ENCODE peak calls at places on chromosomes 2 and 18, in eight cellular contexts. One of them, this sample, is unnamed.

GRCh38 chr2:235000426-235001236 is 48.8 kb downstream of the SH3BP4 start:
- DNase-seq in foreskin fibroblast: no peak
- DNase-seq in left ventricle myocardium inferior: no peak
- DNase-seq in psoas muscle: no peak
- DNase-seq in AG10803: no peak
- DNase-seq in cardiac fibroblast: peak
- DNase-seq in OCI-LY7: no peak
- DNase-seq in tibial artery: no peak
- DNase-seq in this sample: no peak

GRCh38 chr18:9838144-9838877 is 47.5 kb upstream of the TXNDC2 start:
- DNase-seq in foreskin fibroblast: no peak
- DNase-seq in left ventricle myocardium inferior: no peak
- DNase-seq in psoas muscle: no peak
- DNase-seq in AG10803: peak
- DNase-seq in cardiac fibroblast: peak
- DNase-seq in OCI-LY7: no peak
- DNase-seq in tibial artery: no peak
- DNase-seq in this sample: peak

GRCh38 chr2:121740973-121741372 is 4.3 kb upstream of the NIFK start:
- DNase-seq in foreskin fibroblast: no peak
- DNase-seq in left ventricle myocardium inferior: no peak
- DNase-seq in psoas muscle: no peak
- DNase-seq in AG10803: no peak
- DNase-seq in cardiac fibroblast: no peak
- DNase-seq in OCI-LY7: no peak
- DNase-seq in tibial artery: no peak
- DNase-seq in this sample: no peak

GRCh38 chr2:42961385-42961800 is 169.0 kb upstream of the HAAO start:
- DNase-seq in foreskin fibroblast: no peak
- DNase-seq in left ventricle myocardium inferior: peak
- DNase-seq in psoas muscle: peak
- DNase-seq in AG10803: peak
- DNase-seq in cardiac fibroblast: peak
- DNase-seq in OCI-LY7: peak
- DNase-seq in tibial artery: peak
- DNase-seq in this sample: no peak

GRCh38 chr2:33730801-33731200 is 131.7 kb upstream of the FAM98A start:
- DNase-seq in foreskin fibroblast: no peak
- DNase-seq in left ventricle myocardium inferior: no peak
- DNase-seq in psoas muscle: no peak
- DNase-seq in AG10803: no peak
- DNase-seq in cardiac fibroblast: no peak
- DNase-seq in OCI-LY7: no peak
- DNase-seq in tibial artery: no peak
- DNase-seq in this sample: no peak

GRCh38 chr18:62715829-62716678 is 713 bp downstream of the PHLPP1 start:
- DNase-seq in foreskin fibroblast: peak
- DNase-seq in left ventricle myocardium inferior: peak
- DNase-seq in psoas muscle: peak
- DNase-seq in AG10803: peak
- DNase-seq in cardiac fibroblast: peak
- DNase-seq in OCI-LY7: peak
- DNase-seq in tibial artery: peak
- DNase-seq in this sample: peak

GRCh38 chr2:217797170-217797569 is 205.6 kb downstream of the TNS1 start:
- DNase-seq in foreskin fibroblast: no peak
- DNase-seq in left ventricle myocardium inferior: peak
- DNase-seq in psoas muscle: no peak
- DNase-seq in AG10803: no peak
- DNase-seq in cardiac fibroblast: no peak
- DNase-seq in OCI-LY7: no peak
- DNase-seq in tibial artery: peak
- DNase-seq in this sample: no peak

GRCh38 chr2:133794114-133794513 is 225.9 kb upstream of the NCKAP5 start:
- DNase-seq in foreskin fibroblast: no peak
- DNase-seq in left ventricle myocardium inferior: no peak
- DNase-seq in psoas muscle: no peak
- DNase-seq in AG10803: no peak
- DNase-seq in cardiac fibroblast: no peak
- DNase-seq in OCI-LY7: no peak
- DNase-seq in tibial artery: no peak
- DNase-seq in this sample: no peak

GRCh38 chr18:26813043-26813442 is 52.5 kb downstream of the AQP4 start:
- DNase-seq in foreskin fibroblast: no peak
- DNase-seq in left ventricle myocardium inferior: no peak
- DNase-seq in psoas muscle: no peak
- DNase-seq in AG10803: no peak
- DNase-seq in cardiac fibroblast: peak
- DNase-seq in OCI-LY7: peak
- DNase-seq in tibial artery: no peak
- DNase-seq in this sample: peak

GRCh38 chr2:66433695-66433944 is 1.3 kb upstream of the MEIS1 start:
- DNase-seq in foreskin fibroblast: no peak
- DNase-seq in left ventricle myocardium inferior: no peak
- DNase-seq in psoas muscle: no peak
- DNase-seq in AG10803: no peak
- DNase-seq in cardiac fibroblast: no peak
- DNase-seq in OCI-LY7: no peak
- DNase-seq in tibial artery: no peak
- DNase-seq in this sample: no peak

GRCh38 chr2:66434679-66435548 is at the start of gene MEIS1:
- DNase-seq in foreskin fibroblast: peak
- DNase-seq in left ventricle myocardium inferior: peak
- DNase-seq in psoas muscle: peak
- DNase-seq in AG10803: peak
- DNase-seq in cardiac fibroblast: peak
- DNase-seq in OCI-LY7: peak
- DNase-seq in tibial artery: peak
- DNase-seq in this sample: peak

GRCh38 chr2:66431840-66432511 is 2.9 kb upstream of the MEIS1 start:
- DNase-seq in foreskin fibroblast: no peak
- DNase-seq in left ventricle myocardium inferior: no peak
- DNase-seq in psoas muscle: no peak
- DNase-seq in AG10803: no peak
- DNase-seq in cardiac fibroblast: no peak
- DNase-seq in OCI-LY7: no peak
- DNase-seq in tibial artery: no peak
- DNase-seq in this sample: no peak

GRCh38 chr2:66433945-66434678 is 813 bp upstream of the MEIS1 start:
- DNase-seq in foreskin fibroblast: peak
- DNase-seq in left ventricle myocardium inferior: peak
- DNase-seq in psoas muscle: peak
- DNase-seq in AG10803: peak
- DNase-seq in cardiac fibroblast: peak
- DNase-seq in OCI-LY7: peak
- DNase-seq in tibial artery: peak
- DNase-seq in this sample: peak

GRCh38 chr2:66432801-66433694 is 1.9 kb upstream of the MEIS1 start:
- DNase-seq in foreskin fibroblast: peak
- DNase-seq in left ventricle myocardium inferior: peak
- DNase-seq in psoas muscle: peak
- DNase-seq in AG10803: peak
- DNase-seq in cardiac fibroblast: peak
- DNase-seq in OCI-LY7: no peak
- DNase-seq in tibial artery: peak
- DNase-seq in this sample: peak
- H3K4me3 ChIP-seq in foreskin fibroblast: peak
- H3K4me3 ChIP-seq in left ventricle myocardium inferior: peak
- H3K4me3 ChIP-seq in psoas muscle: peak
- H3K4me3 ChIP-seq in AG10803: peak
- H3K4me3 ChIP-seq in cardiac fibroblast: peak
- H3K4me3 ChIP-seq in OCI-LY7: peak
- H3K4me3 ChIP-seq in tibial artery: peak
- H3K4me3 ChIP-seq in this sample: peak

DNA sequence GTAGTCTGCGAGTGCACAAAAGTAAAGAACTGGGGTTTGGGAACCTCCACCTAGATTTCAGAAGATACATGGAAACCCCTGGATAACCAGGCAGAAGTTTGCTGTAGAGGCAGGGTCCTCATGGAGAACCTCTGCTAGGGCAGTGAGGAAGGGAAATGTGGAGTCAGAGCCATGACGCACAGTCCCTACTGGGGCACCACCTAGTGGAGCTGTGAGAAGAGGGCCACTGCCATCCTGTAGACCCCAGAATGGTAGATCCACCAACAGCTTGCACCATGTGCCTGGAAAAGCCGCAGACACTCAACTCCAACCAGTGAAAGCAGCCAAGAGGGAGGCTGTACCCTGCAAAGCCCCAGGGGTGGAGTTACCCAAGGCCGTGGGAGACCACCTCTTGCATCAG is 206.4 kb downstream of the PIEZO2 start:
- DNase-seq in foreskin fibroblast: no peak
- DNase-seq in left ventricle myocardium inferior: no peak
- DNase-seq in psoas muscle: no peak
- DNase-seq in AG10803: no peak
- DNase-seq in cardiac fibroblast: no peak
- DNase-seq in OCI-LY7: no peak
- DNase-seq in tibial artery: no peak
- DNase-seq in this sample: no peak
- TF ChIP-seq CTCF in foreskin fibroblast: no peak
- TF ChIP-seq CTCF in left ventricle myocardium inferior: no peak
- TF ChIP-seq CTCF in psoas muscle: no peak
- TF ChIP-seq CTCF in AG10803: no peak
- TF ChIP-seq CTCF in cardiac fibroblast: no peak
- TF ChIP-seq CTCF in OCI-LY7: no peak
- TF ChIP-seq CTCF in tibial artery: no peak
- TF ChIP-seq CTCF in this sample: no peak

GRCh38 chr2:104847821-104848160 is 6.1 kb upstream of the POU3F3 start:
- DNase-seq in foreskin fibroblast: no peak
- DNase-seq in left ventricle myocardium inferior: no peak
- DNase-seq in psoas muscle: no peak
- DNase-seq in AG10803: no peak
- DNase-seq in cardiac fibroblast: no peak
- DNase-seq in OCI-LY7: no peak
- DNase-seq in tibial artery: no peak
- DNase-seq in this sample: no peak

GRCh38 chr2:104846182-104846954 is 7.5 kb upstream of the POU3F3 start:
- DNase-seq in foreskin fibroblast: no peak
- DNase-seq in left ventricle myocardium inferior: no peak
- DNase-seq in psoas muscle: no peak
- DNase-seq in AG10803: no peak
- DNase-seq in cardiac fibroblast: no peak
- DNase-seq in OCI-LY7: no peak
- DNase-seq in tibial artery: no peak
- DNase-seq in this sample: no peak

GRCh38 chr2:104845552-104845931 is 8.4 kb upstream of the POU3F3 start:
- DNase-seq in foreskin fibroblast: no peak
- DNase-seq in left ventricle myocardium inferior: no peak
- DNase-seq in psoas muscle: no peak
- DNase-seq in AG10803: no peak
- DNase-seq in cardiac fibroblast: no peak
- DNase-seq in OCI-LY7: no peak
- DNase-seq in tibial artery: no peak
- DNase-seq in this sample: no peak

GRCh38 chr2:104848526-104848925 is 5.4 kb upstream of the POU3F3 start:
- DNase-seq in foreskin fibroblast: no peak
- DNase-seq in left ventricle myocardium inferior: no peak
- DNase-seq in psoas muscle: no peak
- DNase-seq in AG10803: no peak
- DNase-seq in cardiac fibroblast: no peak
- DNase-seq in OCI-LY7: no peak
- DNase-seq in tibial artery: no peak
- DNase-seq in this sample: no peak

DNA sequence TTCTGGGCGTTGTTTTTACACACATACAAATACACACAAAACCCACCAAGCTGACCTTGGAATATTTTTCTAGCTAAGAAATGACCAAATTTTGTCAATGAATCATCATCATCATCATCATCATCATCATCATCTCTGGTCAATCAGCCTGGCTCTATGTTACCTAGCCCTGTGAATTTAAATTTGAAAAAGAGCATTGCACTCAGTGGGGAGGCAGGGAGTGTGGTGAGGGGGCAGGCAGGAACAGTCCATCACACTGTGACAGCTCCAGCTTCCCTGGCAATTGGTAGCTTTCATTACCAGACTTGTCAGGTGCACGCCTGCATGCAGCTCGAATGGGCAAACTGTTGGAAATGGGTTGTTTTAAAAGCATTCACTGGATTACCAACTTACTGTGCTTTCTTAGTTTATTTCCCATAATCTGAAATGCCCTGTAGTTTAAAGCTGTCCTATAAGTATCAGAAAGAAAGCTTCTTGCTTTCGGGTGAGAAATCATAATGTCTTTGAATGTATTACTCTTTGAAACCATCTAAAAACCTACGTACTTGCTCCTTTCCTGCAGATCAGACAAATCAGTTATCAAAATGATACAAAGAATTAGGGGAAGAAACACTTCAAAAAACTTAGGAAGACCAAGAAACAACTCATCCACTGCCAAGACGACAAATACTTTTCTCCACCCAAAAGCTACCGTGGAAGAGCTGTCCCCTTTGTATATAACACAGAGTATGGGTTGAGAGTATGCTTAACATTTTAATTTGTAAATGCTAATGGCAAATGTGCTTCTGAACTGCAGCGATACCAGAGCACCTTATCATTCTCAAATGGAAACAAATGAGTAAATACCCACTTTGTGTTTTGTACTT is 6.7 kb upstream of the POU3F3 start:
- DNase-seq in foreskin fibroblast: no peak
- DNase-seq in left ventricle myocardium inferior: no peak
- DNase-seq in psoas muscle: no peak
- DNase-seq in AG10803: no peak
- DNase-seq in cardiac fibroblast: no peak
- DNase-seq in OCI-LY7: no peak
- DNase-seq in tibial artery: no peak
- DNase-seq in this sample: no peak
- H3K4me3 ChIP-seq in foreskin fibroblast: no peak
- H3K4me3 ChIP-seq in left ventricle myocardium inferior: no peak
- H3K4me3 ChIP-seq in psoas muscle: no peak
- H3K4me3 ChIP-seq in AG10803: no peak
- H3K4me3 ChIP-seq in cardiac fibroblast: no peak
- H3K4me3 ChIP-seq in OCI-LY7: no peak
- H3K4me3 ChIP-seq in tibial artery: no peak
- H3K4me3 ChIP-seq in this sample: no peak

GRCh38 chr18:63736856-63737255 is 34.1 kb downstream of the SERPINB11 start:
- DNase-seq in foreskin fibroblast: peak
- DNase-seq in left ventricle myocardium inferior: no peak
- DNase-seq in psoas muscle: no peak
- DNase-seq in AG10803: no peak
- DNase-seq in cardiac fibroblast: no peak
- DNase-seq in OCI-LY7: no peak
- DNase-seq in tibial artery: no peak
- DNase-seq in this sample: no peak
- TF ChIP-seq CTCF in foreskin fibroblast: no peak
- TF ChIP-seq CTCF in left ventricle myocardium inferior: no peak
- TF ChIP-seq CTCF in psoas muscle: no peak
- TF ChIP-seq CTCF in AG10803: no peak
- TF ChIP-seq CTCF in cardiac fibroblast: no peak
- TF ChIP-seq CTCF in OCI-LY7: no peak
- TF ChIP-seq CTCF in tibial artery: no peak
- TF ChIP-seq CTCF in this sample: no peak

This sample was measured in choroid plexus epithelial cell.